ENCODE peak calls at places on chromosomes 12 and 14, in four cellular contexts. Q is HepG2, E is HCT116, R is H1. G is an unnamed sample.

GRCh38 chr14:53510281-53510912 is 357.3 kb upstream of the DDHD1 start:
- DNase-seq in Q (no peak), R (no peak), E (no peak), G (no peak)

GRCh38 chr12:29563636-29564035 is 66.2 kb upstream of the OVCH1 start:
- DNase-seq in Q (no peak), E (no peak), R (no peak), G (no peak)

GRCh38 chr12:109767456-109767855 is 53.8 kb downstream of the FAM222A start:
- DNase-seq in R (peak), E (no peak), Q (no peak), G (no peak)

GRCh38 chr14:103007555-103007954 is 49.8 kb downstream of the CDC42BPB start:
- DNase-seq in E (no peak), R (no peak), Q (no peak), G (no peak)

GRCh38 chr12:21546721-21547120 is 20.6 kb downstream of the SPX start:
- DNase-seq in R (no peak), Q (no peak), E (no peak), G (no peak)

GRCh38 chr14:59481407-59482119 is 2.6 kb downstream of the L3HYPDH start:
- DNase-seq in R (no peak), Q (peak), E (no peak), G (no peak)

GRCh38 chr12:116583284-116583683 is 24.1 kb downstream of the MAP1LC3B2 start:
- DNase-seq in Q (no peak), E (no peak), R (no peak), G (no peak)

GRCh38 chr12:12486661-12487240 is 75.9 kb downstream of the DUSP16 start:
- DNase-seq in E (no peak), R (no peak), Q (peak), G (no peak)

GRCh38 chr12:15180325-15180724 is 40.9 kb downstream of the RERG start:
- DNase-seq in Q (no peak), E (no peak), R (no peak), G (no peak)

GRCh38 chr12:104596876-104597833 is 140.4 kb downstream of the CHST11 start:
- DNase-seq in E (no peak), R (no peak), Q (no peak), G (no peak)

GRCh38 chr14:58738189-58738836 is 100.6 kb downstream of the DACT1 start:
- DNase-seq in Q (no peak), E (no peak), R (no peak), G (no peak)

GRCh38 chr12:27808831-27809230 is 28.8 kb upstream of the MANSC4 start:
- DNase-seq in R (no peak), Q (no peak), E (no peak), G (no peak)

GRCh38 chr12:113196996-113197395 is 11.5 kb downstream of the RITA1 start:
- DNase-seq in Q (peak), E (peak), R (peak), G (peak)

GRCh38 chr14:20516921-20517320 is 11.6 kb downstream of the RNASE10 start:
- DNase-seq in Q (no peak), E (no peak), R (no peak), G (no peak)

GRCh38 chr12:2384533-2385328 is 331.9 kb downstream of the CACNA1C start:
- DNase-seq in E (no peak), Q (no peak), R (no peak), G (no peak)

GRCh38 chr14:34649344-34649743 is 19.4 kb upstream of the SNX6 start:
- DNase-seq in Q (no peak), R (no peak), E (no peak), G (no peak)

GRCh38 chr12:42145552-42146215 is 1.0 kb upstream of the GXYLT1 start:
- DNase-seq in R (no peak), Q (no peak), E (no peak), G (peak)

GRCh38 chr14:57390806-57391562 is 598 bp downstream of the NAA30 start:
- DNase-seq in Q (no peak), E (no peak), R (peak), G (peak)

GRCh38 chr12:29742646-29743045 is 41.1 kb downstream of the TMTC1 start:
- DNase-seq in Q (no peak), E (no peak), R (no peak), G (no peak)

GRCh38 chr12:66160704-66161103 is 9.1 kb downstream of the TMBIM4 start:
- DNase-seq in E (no peak), Q (no peak), R (no peak), G (no peak)

GRCh38 chr12:54071942-54072341 is 18.3 kb downstream of the HOXC4 start:
- DNase-seq in R (no peak), Q (no peak), E (no peak), G (no peak)

GRCh38 chr14:99035712-99036593 is 236.0 kb downstream of the BCL11B start:
- DNase-seq in R (peak), Q (peak), E (peak), G (no peak)

GRCh38 chr14:64053694-64054669 is 201.2 kb downstream of the SYNE2 start:
- DNase-seq in Q (no peak), R (no peak), E (no peak), G (no peak)

GRCh38 chr12:92861381-92861780 is 67.7 kb downstream of the EEA1 start:
- DNase-seq in E (no peak), Q (no peak), R (no peak), G (no peak)

GRCh38 chr12:122743895-122744525 is 8.6 kb upstream of the DENR start:
- DNase-seq in E (no peak), Q (no peak), R (no peak), G (no peak)

GRCh38 chr14:70266157-70266556 is 77.4 kb upstream of the SLC8A3 start:
- DNase-seq in E (no peak), R (no peak), Q (no peak), G (no peak)

GRCh38 chr14:75418779-75419768 is 8.7 kb upstream of the JDP2 start:
- DNase-seq in E (peak), Q (no peak), R (peak), G (peak)

GRCh38 chr14:92470215-92470614 is 43.4 kb upstream of the RIN3 start:
- DNase-seq in R (no peak), Q (no peak), E (no peak), G (no peak)

GRCh38 chr12:114841557-114842251 is 157.7 kb upstream of the TBX3 start:
- DNase-seq in Q (peak), R (no peak), E (peak), G (no peak)

GRCh38 chr14:24321212-24321975 is 10.1 kb downstream of the LTB4R start:
- DNase-seq in Q (no peak), E (no peak), R (no peak), G (no peak)

GRCh38 chr12:111766608-111767361 is at the start of gene ALDH2:
- DNase-seq in E (peak), Q (peak), R (peak), G (peak)

GRCh38 chr12:1531160-1531653 is 63.2 kb downstream of the FBXL14 start:
- DNase-seq in R (no peak), E (no peak), Q (no peak), G (no peak)

GRCh38 chr14:30874120-30874998 is at the start of gene COCH:
- DNase-seq in R (peak), E (peak), Q (peak), G (no peak)

GRCh38 chr12:84148335-84148734 is 764.3 kb downstream of the SLC6A15 start:
- DNase-seq in R (no peak), Q (no peak), E (no peak), G (no peak)

GRCh38 chr14:65469903-65470302 is 57.4 kb downstream of the FUT8 start:
- DNase-seq in E (no peak), Q (no peak), R (no peak), G (no peak)

GRCh38 chr12:54977857-54978256 is 6.7 kb downstream of the TESPA1 start:
- DNase-seq in Q (no peak), E (no peak), R (no peak), G (no peak)

GRCh38 chr12:25415004-25415403 is 138.1 kb downstream of the LMNTD1 start:
- DNase-seq in R (no peak), E (no peak), Q (no peak), G (no peak)

GRCh38 chr12:25419595-25419994 is 133.5 kb downstream of the LMNTD1 start:
- DNase-seq in R (no peak), Q (no peak), E (no peak), G (no peak)

GRCh38 chr12:25412735-25413134 is 140.3 kb downstream of the LMNTD1 start:
- DNase-seq in E (no peak), Q (no peak), R (no peak), G (no peak)

GRCh38 chr12:25420116-25420515 is 133.0 kb downstream of the LMNTD1 start:
- DNase-seq in R (no peak), Q (no peak), E (no peak), G (no peak)

DNA sequence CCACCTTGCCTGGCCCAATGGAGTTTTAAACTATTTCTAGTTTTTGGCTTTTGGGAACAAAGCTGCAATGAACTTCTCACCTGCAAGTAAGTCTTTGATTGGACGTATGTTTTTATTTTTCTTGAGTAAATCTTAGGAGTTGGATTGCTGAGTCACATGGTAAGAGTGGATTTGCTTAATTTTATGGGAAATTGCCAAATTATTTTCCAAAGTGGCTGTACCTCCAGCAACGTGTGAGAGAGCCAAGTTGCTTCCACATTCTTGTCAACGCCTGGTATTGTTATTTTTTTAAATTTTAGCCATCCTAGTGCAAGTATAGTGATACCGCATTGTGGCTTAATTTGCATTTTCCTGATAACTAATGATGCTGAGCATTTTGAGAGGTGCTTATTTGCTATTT is 136.6 kb downstream of the LMNTD1 start:
- DNase-seq in R (no peak), Q (no peak), E (no peak), G (no peak)
- TF ChIP-seq JUND in R (no peak), Q (no peak), E (no peak), G (no peak)

GRCh38 chr14:51430600-51430999 is 190.6 kb downstream of the TMX1 start:
- DNase-seq in R (no peak), E (no peak), Q (peak), G (no peak)

GRCh38 chr14:51431033-51431709 is 191.1 kb downstream of the TMX1 start:
- DNase-seq in R (no peak), E (no peak), Q (peak), G (no peak)

GRCh38 chr14:51430079-51430478 is 190.0 kb downstream of the TMX1 start:
- DNase-seq in E (no peak), R (no peak), Q (no peak), G (no peak)

GRCh38 chr14:51431741-51432140 is 191.7 kb downstream of the TMX1 start:
- DNase-seq in E (no peak), Q (no peak), R (no peak), G (no peak)

GRCh38 chr14:51428981-51429380 is 188.9 kb downstream of the TMX1 start:
- DNase-seq in R (no peak), E (no peak), Q (no peak), G (peak)
- TF ChIP-seq JUND in R (no peak), E (no peak), Q (no peak), G (no peak)

GRCh38 chr12:6867407-6868210 is at the start of gene TPI1:
- DNase-seq in E (no peak), Q (peak), R (peak), G (peak)
- TF ChIP-seq JUND in E (no peak), Q (no peak), R (no peak), G (no peak)

GRCh38 chr14:94474581-94475031 is 1.4 kb downstream of the SERPINA9 start:
- DNase-seq in E (no peak), R (no peak), Q (no peak), G (no peak)
- TF ChIP-seq JUND in E (no peak), R (no peak), Q (no peak), G (no peak)

DNA sequence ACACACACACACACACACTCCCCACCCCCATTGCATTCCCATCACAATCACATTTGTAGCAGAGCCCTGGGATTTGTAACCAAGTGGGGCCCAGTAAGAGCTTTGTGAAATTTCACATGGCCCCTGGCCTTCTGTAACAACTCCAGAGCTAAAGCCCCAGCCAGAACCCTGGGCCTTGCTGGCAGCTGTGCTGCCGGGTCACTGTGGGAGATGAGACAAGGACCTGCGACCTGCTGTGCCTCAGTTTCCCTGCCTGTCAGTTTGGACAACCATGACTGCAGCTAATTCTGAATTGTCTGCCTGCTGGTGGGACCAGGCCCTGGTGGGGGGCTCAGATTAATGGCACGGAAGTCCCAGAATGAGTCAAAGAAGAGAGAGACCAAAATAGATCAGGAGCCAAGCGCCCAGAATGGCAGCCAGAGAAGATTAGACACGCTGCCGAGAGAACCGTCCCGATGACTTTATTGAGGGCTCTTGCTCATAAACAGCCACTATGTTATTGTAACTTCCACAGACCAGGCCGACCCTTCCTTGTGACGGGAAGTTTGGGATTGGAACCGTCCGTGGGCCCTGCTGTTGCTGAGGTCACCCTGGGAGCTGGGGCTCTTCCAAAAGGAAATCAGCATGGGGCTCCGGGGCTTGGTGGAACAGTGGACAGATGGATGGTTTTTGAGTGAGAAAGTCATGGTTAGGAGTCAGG is 123.1 kb downstream of the ZFP36L1 start:
- DNase-seq in R (no peak), Q (no peak), E (no peak), G (no peak)
- TF ChIP-seq JUND in R (no peak), Q (no peak), E (no peak), G (no peak)

GRCh38 chr12:105644770-105645169 is 314.3 kb downstream of the C12orf75 start:
- DNase-seq in Q (no peak), E (no peak), R (no peak), G (no peak)
- TF ChIP-seq JUND in Q (no peak), E (no peak), R (no peak), G (no peak)